ENCODE peak calls at places on chromosomes 11 and 22, in five cellular contexts. F is fibroblast of lung; Z is EL; R is stimulated activated naive CD4-positive, alpha-beta T cell; Q is memory B cell. N is an unnamed sample.
A peak's percentile ranks its signal among the peaks of the same experiment; 100 is the strongest.

GRCh38 chr11:19602906-19603305 is 109.7 kb upstream of the NAV2 start:
- DNase-seq in Z (no peak), Q (no peak), F (no peak), R (no peak), N (no peak)

GRCh38 chr11:12258451-12258850 is 118.9 kb upstream of the PARVA start:
- DNase-seq in F (no peak), R (no peak), Z (peak; percentile 50), Q (no peak), N (no peak)

GRCh38 chr11:57373146-57373545 is 7.8 kb downstream of the PRG3 start:
- DNase-seq in Q (no peak), R (no peak), F (no peak), Z (no peak), N (no peak)

GRCh38 chr11:101327908-101328307 is 198.3 kb upstream of the PGR start:
- DNase-seq in Z (no peak), R (no peak), F (peak; percentile 55), Q (no peak), N (no peak)

GRCh38 chr11:80096736-80097135 is 655.9 kb upstream of the TENM4 start:
- DNase-seq in Q (no peak), Z (peak; percentile 94), R (no peak), F (peak; percentile 62), N (no peak)

GRCh38 chr22:24434472-24435322 is 7.3 kb downstream of the ADORA2A start:
- DNase-seq in Z (no peak), R (peak; percentile 40), Q (peak; percentile 70), F (no peak), N (peak; percentile 84)

GRCh38 chr11:121236115-121237001 is 56.2 kb upstream of the SC5D start:
- DNase-seq in Z (peak; percentile 35), Q (no peak), R (no peak), F (no peak), N (peak; percentile 54)

GRCh38 chr11:1219836-1220810 is 2.7 kb upstream of the MUC5B start:
- DNase-seq in F (no peak), Q (no peak), R (no peak), Z (no peak), N (no peak)

GRCh38 chr22:38879102-38879729 is 7.2 kb upstream of the CBX6 start:
- DNase-seq in F (no peak), R (no peak), Q (no peak), Z (no peak), N (no peak)

N was measured in GM12864.